ENCODE peak calls at places on chromosomes 5 and 9, in nine cellular contexts. I, F, N, X, Z, Q, S, T and B are unnamed samples.

GRCh38 chr5:6856658-6857057 is 143.4 kb downstream of the TENT4A start:
- DNase-seq in I (no peak), F (no peak), N (no peak), X (no peak), Z (no peak), Q (no peak), S (no peak), T (no peak), B (no peak)

GRCh38 chr5:36403601-36404311 is 102.1 kb upstream of the RANBP3L start:
- DNase-seq in I (no peak), F (no peak), N (peak; percentile 79), X (no peak), Z (peak; percentile 88), Q (peak; percentile 84), S (no peak), T (no peak), B (peak; percentile 84)

GRCh38 chr5:59542841-59543825 is 350.4 kb downstream of the PDE4D start:
- DNase-seq in I (no peak), F (no peak), N (peak; percentile 67), X (no peak), Z (no peak), Q (no peak), S (no peak), T (no peak), B (no peak)

GRCh38 chr5:133287500-133287899 is 235.7 kb downstream of the HSPA4 start:
- DNase-seq in I (no peak), F (no peak), N (peak; percentile 73), X (peak; percentile 18), Z (no peak), Q (no peak), S (peak; percentile 54), T (no peak), B (peak; percentile 32)

GRCh38 chr5:58294598-58295298 is 165.1 kb downstream of the PLK2 start:
- DNase-seq in I (peak; percentile 88), F (no peak), N (no peak), X (peak; percentile 8), Z (peak; percentile 63), Q (peak; percentile 15), S (no peak), T (no peak), B (peak; percentile 64)

GRCh38 chr9:98591696-98592095 is 117.0 kb downstream of the GABBR2 start:
- DNase-seq in I (no peak), F (no peak), N (no peak), X (no peak), Z (no peak), Q (no peak), S (no peak), T (no peak), B (no peak)

GRCh38 chr5:31116466-31117031 is 76.9 kb upstream of the CDH6 start:
- DNase-seq in I (no peak), F (no peak), N (peak; percentile 21), X (no peak), Z (peak; percentile 80), Q (no peak), S (no peak), T (no peak), B (no peak)

GRCh38 chr9:4301971-4302427 is 2.1 kb upstream of the GLIS3 start:
- DNase-seq in I (peak; percentile 91), F (no peak), N (peak; percentile 95), X (peak; percentile 72), Z (no peak), Q (peak; percentile 99), S (no peak), T (no peak), B (no peak)

GRCh38 chr9:120696551-120697230 is 17.6 kb downstream of the MEGF9 start:
- DNase-seq in I (peak; percentile 53), F (no peak), N (no peak), X (no peak), Z (no peak), Q (no peak), S (no peak), T (no peak), B (no peak)

GRCh38 chr9:117734082-117734481 is 29.9 kb downstream of the TLR4 start:
- DNase-seq in I (no peak), F (no peak), N (no peak), X (no peak), Z (peak; percentile 72), Q (no peak), S (no peak), T (no peak), B (no peak)

GRCh38 chr9:111036068-111036789 is 2.0 kb downstream of the LPAR1 start:
- DNase-seq in I (peak; percentile 56), F (peak; percentile 49), N (peak; percentile 62), X (peak; percentile 45), Z (peak; percentile 4), Q (peak; percentile 57), S (no peak), T (peak; percentile 64), B (peak; percentile 22)

GRCh38 chr5:124871299-124871698 is 124.9 kb upstream of the ZNF608 start:
- DNase-seq in I (peak; percentile 22), F (no peak), N (peak; percentile 40), X (peak; percentile 23), Z (no peak), Q (peak; percentile 69), S (no peak), T (no peak), B (no peak)

GRCh38 chr5:179613460-179614071 is 9.9 kb downstream of the HNRNPH1 start:
- DNase-seq in I (no peak), F (no peak), N (no peak), X (no peak), Z (no peak), Q (no peak), S (no peak), T (no peak), B (no peak)

GRCh38 chr5:172667786-172668735 is 27.0 kb downstream of the NEURL1B start:
- DNase-seq in I (peak; percentile 39), F (no peak), N (no peak), X (no peak), Z (no peak), Q (no peak), S (no peak), T (no peak), B (no peak)

GRCh38 chr9:110700953-110701352 is 32.4 kb downstream of the MUSK start:
- DNase-seq in I (peak; percentile 41), F (no peak), N (peak; percentile 25), X (peak; percentile 9), Z (no peak), Q (peak; percentile 49), S (no peak), T (no peak), B (no peak)

GRCh38 chr9:6567140-6567591 is 78.4 kb downstream of the GLDC start:
- DNase-seq in I (peak; percentile 100), F (peak; percentile 26), N (peak; percentile 92), X (peak; percentile 60), Z (peak; percentile 52), Q (peak; percentile 91), S (no peak), T (no peak), B (no peak)

GRCh38 chr9:95880011-95880690 is 4.7 kb downstream of the ERCC6L2 start:
- DNase-seq in I (peak; percentile 19), F (no peak), N (peak; percentile 59), X (peak; percentile 35), Z (no peak), Q (peak; percentile 12), S (no peak), T (no peak), B (no peak)

GRCh38 chr9:85001925-85002324 is 332.4 kb downstream of the NTRK2 start:
- DNase-seq in I (no peak), F (no peak), N (no peak), X (no peak), Z (no peak), Q (no peak), S (no peak), T (no peak), B (no peak)